ENCODE peak calls at places on chromosomes 2 and 18, in five cellular contexts. M is tibial artery, R is BJ, F is H7, X is Peyer's patch. Q is an unnamed sample.

GRCh38 chr2:219688560-219689445 is 61.4 kb downstream of the SLC4A3 start:
- DNase-seq in M (no peak), R (peak), F (no peak), X (no peak), Q (no peak)

GRCh38 chr2:232901711-232902578 is 31.9 kb downstream of the SNORC start:
- DNase-seq in M (no peak), R (peak), F (peak), X (peak), Q (peak)

GRCh38 chr18:46431522-46432171 is 225.4 kb downstream of the LOXHD1 start:
- DNase-seq in M (no peak), R (no peak), F (peak), X (no peak), Q (no peak)

GRCh38 chr2:67476808-67477790 is 80.0 kb downstream of the ETAA1 start:
- DNase-seq in M (no peak), R (peak), F (peak), X (peak), Q (no peak)

GRCh38 chr18:46350598-46351172 is 246.5 kb downstream of the HAUS1 start:
- DNase-seq in M (no peak), R (no peak), F (no peak), X (no peak), Q (no peak)

GRCh38 chr2:68281988-68282387 is 29.7 kb upstream of the PPP3R1 start:
- DNase-seq in M (no peak), R (no peak), F (no peak), X (no peak), Q (no peak)

GRCh38 chr2:213740453-213740852 is 456.2 kb downstream of the SPAG16 start:
- DNase-seq in M (no peak), R (no peak), F (no peak), X (no peak), Q (no peak)

GRCh38 chr18:23531912-23532311 is 28.6 kb downstream of the RMC1 start:
- DNase-seq in M (no peak), R (no peak), F (no peak), X (no peak), Q (no peak)

GRCh38 chr2:104431701-104432121 is 422.2 kb upstream of the POU3F3 start:
- DNase-seq in M (no peak), R (no peak), F (no peak), X (no peak), Q (no peak)

GRCh38 chr2:143960177-143960576 is 559.7 kb downstream of the ZEB2 start:
- DNase-seq in M (no peak), R (no peak), F (no peak), X (no peak), Q (no peak)

GRCh38 chr2:162063899-162064298 is 10.1 kb downstream of the DPP4 start:
- DNase-seq in M (no peak), R (no peak), F (no peak), X (no peak), Q (no peak)

GRCh38 chr2:171281116-171281515 is 120.4 kb upstream of the TLK1 start:
- DNase-seq in M (no peak), R (no peak), F (no peak), X (no peak), Q (no peak)

GRCh38 chr2:137693521-137693920 is 270.8 kb upstream of the HNMT start:
- DNase-seq in M (no peak), R (no peak), F (no peak), X (no peak), Q (no peak)

GRCh38 chr2:218880749-218881594 is at the start of gene WNT10A:
- DNase-seq in M (no peak), R (no peak), F (peak), X (no peak), Q (no peak)

GRCh38 chr2:62938126-62938525 is 112.5 kb upstream of the OTX1 start:
- DNase-seq in M (no peak), R (peak), F (no peak), X (no peak), Q (no peak)

GRCh38 chr2:232980683-232981082 is 32.4 kb downstream of the NGEF start:
- DNase-seq in M (no peak), R (no peak), F (no peak), X (peak), Q (no peak)

GRCh38 chr2:239950144-239950920 is 74.8 kb downstream of the NDUFA10 start:
- DNase-seq in M (no peak), R (no peak), F (peak), X (no peak), Q (no peak)

GRCh38 chr2:223219872-223220621 is 168.1 kb downstream of the KCNE4 start:
- DNase-seq in M (no peak), R (no peak), F (no peak), X (no peak), Q (no peak)

GRCh38 chr2:216307496-216307895 is 64.8 kb downstream of the MARCHF4 start:
- DNase-seq in M (no peak), R (no peak), F (no peak), X (no peak), Q (no peak)

GRCh38 chr18:26556573-26556972 is 8.2 kb upstream of the KCTD1 start:
- DNase-seq in M (no peak), R (no peak), F (no peak), X (no peak), Q (no peak)

GRCh38 chr18:58194028-58194427 is 150.0 kb downstream of the NEDD4L start:
- DNase-seq in M (no peak), R (no peak), F (peak), X (no peak), Q (no peak)

GRCh38 chr2:120747281-120747680 is 11.6 kb downstream of the GLI2 start:
- DNase-seq in M (no peak), R (no peak), F (peak), X (no peak), Q (no peak)

GRCh38 chr2:239607795-239608171 is 207.0 kb upstream of the HDAC4 start:
- DNase-seq in M (no peak), R (no peak), F (peak), X (no peak), Q (no peak)

GRCh38 chr2:233419626-233420431 is 65.5 kb downstream of the DGKD start:
- DNase-seq in M (no peak), R (no peak), F (peak), X (peak), Q (no peak)

GRCh38 chr2:42569116-42569711 is 782 bp downstream of the MTA3 start:
- DNase-seq in M (peak), R (no peak), F (no peak), X (peak), Q (no peak)

GRCh38 chr18:31356025-31356424 is 20.6 kb upstream of the DSG4 start:
- DNase-seq in M (no peak), R (no peak), F (no peak), X (no peak), Q (no peak)

GRCh38 chr18:21439453-21439852 is 161.1 kb downstream of the ESCO1 start:
- DNase-seq in M (no peak), R (peak), F (no peak), X (peak), Q (peak)

GRCh38 chr2:135916232-135916631 is 40.0 kb upstream of the MCM6 start:
- DNase-seq in M (no peak), R (no peak), F (no peak), X (no peak), Q (no peak)

GRCh38 chr2:135782231-135782630 is 40.6 kb downstream of the UBXN4 start:
- DNase-seq in M (no peak), R (no peak), F (no peak), X (no peak), Q (no peak)

GRCh38 chr18:812673-813404 is 797 bp upstream of the YES1 start:
- DNase-seq in M (peak), R (peak), F (peak), X (peak), Q (peak)

GRCh38 chr18:24799176-24799575 is 338.7 kb downstream of the HRH4 start:
- DNase-seq in M (no peak), R (no peak), F (no peak), X (no peak), Q (no peak)

GRCh38 chr2:43898958-43899346 is 60.2 kb downstream of the ABCG8 start:
- DNase-seq in M (no peak), R (no peak), F (no peak), X (no peak), Q (no peak)

GRCh38 chr2:205024822-205025518 is 479.7 kb downstream of the PARD3B start:
- DNase-seq in M (peak), R (peak), F (no peak), X (peak), Q (peak)

GRCh38 chr2:20432714-20433113 is 14.2 kb upstream of the RHOB start:
- DNase-seq in M (no peak), R (no peak), F (no peak), X (no peak), Q (no peak)

GRCh38 chr2:171754254-171754939 is 67.1 kb downstream of the DYNC1I2 start:
- DNase-seq in M (no peak), R (no peak), F (no peak), X (no peak), Q (no peak)

GRCh38 chr18:36212301-36212977 is 25.1 kb downstream of the MOCOS start:
- DNase-seq in M (no peak), R (no peak), F (no peak), X (no peak), Q (no peak)

GRCh38 chr18:59033361-59033760 is 106.3 kb upstream of the SEC11C start:
- DNase-seq in M (no peak), R (no peak), F (no peak), X (no peak), Q (no peak)

GRCh38 chr2:233040174-233040530 is 7.7 kb downstream of the NEU2 start:
- DNase-seq in M (no peak), R (no peak), F (no peak), X (no peak), Q (no peak)

GRCh38 chr2:151438506-151438905 is 28.8 kb downstream of the RIF1 start:
- DNase-seq in M (no peak), R (no peak), F (no peak), X (no peak), Q (no peak)

DNA sequence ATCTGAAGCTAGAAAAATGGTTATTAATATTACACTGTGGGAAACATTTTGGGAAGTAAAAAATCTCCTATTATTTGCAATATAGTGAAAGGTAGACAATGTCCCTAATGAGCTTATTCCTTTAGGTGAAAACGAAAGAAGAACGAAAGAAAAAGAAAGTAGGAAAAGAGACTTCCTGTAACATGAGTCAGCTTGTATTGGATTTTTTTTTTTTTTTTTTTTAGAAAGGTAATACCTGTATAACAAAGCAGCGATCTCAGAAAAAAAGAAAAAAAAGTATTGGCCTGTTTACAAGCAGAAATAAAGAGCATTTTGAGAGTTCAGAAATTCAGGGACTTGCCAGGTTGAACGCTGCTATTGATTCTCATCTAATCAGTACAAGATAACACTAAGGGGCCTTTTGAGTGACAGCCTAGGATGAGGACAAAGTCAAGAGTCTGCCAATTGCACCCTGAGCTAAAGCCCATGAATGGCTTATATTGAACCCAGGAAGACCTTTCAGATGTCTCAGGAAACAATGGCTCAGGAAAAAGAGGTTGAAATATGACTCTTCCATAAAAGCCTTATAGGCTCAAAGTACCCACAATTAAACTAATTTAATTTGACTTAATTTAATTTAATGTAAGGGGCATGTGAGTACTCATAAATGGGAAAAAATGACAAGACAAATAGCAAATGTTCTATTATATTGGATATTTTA is 615.6 kb upstream of the CDH2 start:
- DNase-seq in M (no peak), R (no peak), F (no peak), X (peak), Q (no peak)
- H3K4me3 ChIP-seq in M (no peak), R (no peak), F (no peak), X (no peak), Q (no peak)

GRCh38 chr2:230925443-230925878 is 419 bp upstream of the GPR55 start:
- DNase-seq in M (peak), R (no peak), F (no peak), X (no peak), Q (no peak)

GRCh38 chr2:230924470-230925341 is at the start of gene GPR55:
- DNase-seq in M (peak), R (no peak), F (peak), X (peak), Q (no peak)

GRCh38 chr2:230922951-230923717 is 1.9 kb downstream of the GPR55 start:
- DNase-seq in M (no peak), R (no peak), F (no peak), X (peak), Q (no peak)

GRCh38 chr2:230925879-230926765 is 1.1 kb upstream of the GPR55 start:
- DNase-seq in M (no peak), R (no peak), F (peak), X (no peak), Q (no peak)

GRCh38 chr2:230924092-230924469 is 961 bp downstream of the GPR55 start:
- DNase-seq in M (no peak), R (no peak), F (no peak), X (no peak), Q (no peak)
- H3K4me3 ChIP-seq in M (no peak), R (no peak), F (no peak), X (peak), Q (no peak)

GRCh38 chr2:96208144-96209010 is at the start of gene STARD7:
- DNase-seq in M (peak), R (peak), F (peak), X (peak), Q (peak)

GRCh38 chr2:96209011-96209728 is 543 bp upstream of the STARD7 start:
- DNase-seq in M (no peak), R (no peak), F (no peak), X (no peak), Q (no peak)

GRCh38 chr2:96207073-96207777 is 1.4 kb downstream of the STARD7 start:
- DNase-seq in M (no peak), R (no peak), F (no peak), X (no peak), Q (no peak)

GRCh38 chr2:96207778-96208143 is 866 bp downstream of the STARD7 start:
- DNase-seq in M (no peak), R (no peak), F (no peak), X (no peak), Q (no peak)

DNA sequence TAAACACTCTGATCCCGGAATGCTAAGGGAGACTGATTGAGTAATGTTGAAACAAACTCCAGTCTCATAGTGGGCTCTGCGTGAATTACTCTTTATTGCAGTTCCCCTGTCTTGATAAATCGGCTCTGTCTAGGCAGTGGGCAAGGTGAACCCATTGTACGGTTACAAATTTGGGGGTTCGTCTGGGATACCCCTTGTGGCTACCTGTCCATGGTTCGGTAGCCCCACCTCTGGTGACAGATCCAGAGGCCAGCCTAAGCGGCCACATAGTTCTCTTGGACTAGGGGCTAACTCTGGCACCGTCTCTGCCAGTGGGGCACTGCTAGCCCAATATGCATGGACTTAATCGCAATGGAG is 1.1 kb upstream of the STARD7 start:
- DNase-seq in M (no peak), R (no peak), F (no peak), X (no peak), Q (no peak)
- H3K4me3 ChIP-seq in M (peak), R (peak), F (peak), X (peak), Q (peak)

DNA sequence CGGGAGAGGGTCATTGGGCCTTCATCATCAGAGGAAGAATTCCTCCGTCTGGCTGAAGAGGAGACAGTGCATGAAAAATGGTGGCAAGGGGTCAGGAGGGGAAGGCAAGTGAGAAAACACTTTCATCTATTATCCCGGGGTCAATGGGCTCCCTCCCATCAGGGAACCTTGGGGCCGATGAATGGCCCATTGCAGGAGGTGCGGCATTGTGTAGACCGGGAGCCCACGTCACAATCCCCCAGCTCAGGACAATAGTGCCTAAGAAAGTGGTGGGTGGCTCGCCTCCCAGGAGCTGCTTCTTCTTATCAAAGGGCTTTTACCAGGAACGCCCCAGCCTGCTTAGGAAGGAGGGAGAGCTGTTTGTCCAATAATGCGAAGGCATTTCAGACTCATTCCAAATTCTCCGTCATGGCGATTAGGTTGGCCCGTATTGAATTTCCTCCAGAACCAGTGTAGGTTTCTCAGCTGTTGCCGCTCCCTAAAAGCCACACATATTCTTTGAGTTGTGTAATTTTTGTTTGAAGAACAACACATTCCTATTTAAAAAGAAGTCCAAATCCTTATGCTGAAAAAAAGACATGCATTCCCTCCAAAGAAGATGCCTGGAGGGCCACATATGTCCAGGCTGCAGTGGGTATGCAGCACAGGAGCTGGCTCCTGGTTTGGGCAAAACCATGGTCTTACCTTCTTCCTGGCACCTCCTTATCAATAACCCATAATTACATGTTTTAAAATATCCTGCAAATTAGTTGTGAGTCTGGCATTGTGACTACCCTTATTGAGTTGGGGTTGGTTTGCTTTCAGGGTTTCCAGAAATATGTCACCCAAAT is 264.7 kb downstream of the MYCN start:
- DNase-seq in M (no peak), R (no peak), F (no peak), X (no peak), Q (peak)
- H3K4me3 ChIP-seq in M (no peak), R (no peak), F (no peak), X (no peak), Q (no peak)

GRCh38 chr2:241901500-241902351 is 32.2 kb downstream of the RTP5 start:
- DNase-seq in M (no peak), R (no peak), F (peak), X (peak), Q (no peak)
- H3K4me3 ChIP-seq in M (peak), R (no peak), F (peak), X (no peak), Q (no peak)

DNA sequence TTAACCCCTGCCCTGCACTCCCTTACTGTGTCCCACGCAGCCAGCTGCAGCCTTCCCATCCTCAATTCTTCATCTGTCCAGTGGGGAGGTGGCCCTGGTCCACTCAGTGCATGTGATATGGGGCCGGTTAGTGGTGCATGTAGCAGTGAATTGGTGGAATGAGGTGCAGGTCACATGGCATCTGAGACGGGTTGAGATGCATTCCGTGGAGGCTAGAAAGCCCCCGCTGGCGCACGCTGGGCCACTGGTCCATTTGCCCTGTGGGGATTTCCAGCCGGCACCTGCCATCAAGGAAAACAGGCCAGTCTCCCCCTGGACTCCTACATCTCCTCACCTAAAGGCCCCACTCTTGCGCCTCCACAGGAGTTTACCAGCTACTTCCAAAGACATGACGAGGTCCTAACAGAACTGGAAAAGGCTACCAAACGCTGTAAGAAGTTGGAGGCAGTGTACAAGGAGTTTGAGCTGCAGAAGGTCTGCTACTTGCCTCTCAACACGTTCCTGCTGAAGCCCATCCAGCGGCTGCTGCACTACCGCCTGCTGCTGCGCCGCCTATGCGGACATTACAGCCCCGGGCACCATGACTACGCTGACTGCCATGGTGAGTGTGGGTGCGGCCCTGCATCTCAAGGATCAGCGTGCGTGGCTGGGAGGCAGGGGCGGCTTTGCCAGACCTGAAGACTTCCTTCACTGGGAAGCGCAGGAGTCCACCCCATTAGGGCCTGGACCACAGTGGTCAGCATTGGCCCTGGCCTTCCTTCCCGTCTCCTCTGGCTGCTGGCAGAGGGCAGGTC is 40.4 kb downstream of the STK25 start:
- DNase-seq in M (no peak), R (no peak), F (no peak), X (no peak), Q (no peak)
- H3K4me3 ChIP-seq in M (no peak), R (no peak), F (no peak), X (no peak), Q (no peak)

DNA sequence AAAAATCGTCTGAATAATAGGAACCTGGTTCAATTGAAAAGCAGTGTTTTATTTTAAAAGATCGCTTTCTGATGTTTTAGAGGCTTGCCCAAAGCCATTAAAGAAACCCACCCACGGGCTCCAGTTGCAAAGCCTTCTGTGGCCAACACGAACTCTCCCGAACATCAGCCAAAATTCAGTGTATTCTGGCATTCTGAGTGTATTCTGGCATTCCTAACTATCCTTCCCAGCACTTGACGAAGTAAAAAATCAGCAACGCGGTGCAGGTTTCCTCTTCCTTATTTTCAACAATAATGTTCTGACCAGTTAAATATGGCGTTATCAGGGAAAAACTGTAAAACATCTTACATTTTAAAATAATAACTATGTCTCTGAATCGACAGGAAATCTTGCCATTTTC is 44.6 kb downstream of the ZNF516 start:
- DNase-seq in M (no peak), R (no peak), F (no peak), X (peak), Q (no peak)
- H3K4me3 ChIP-seq in M (peak), R (peak), F (peak), X (peak), Q (peak)